ENCODE peak calls at places on chromosome 7, in eight cellular contexts. One of them, this sample, is unnamed.

GRCh38 chr7:67475293-67475692 is 478.7 kb downstream of the TYW1 start:
- DNase-seq in prostate gland: no peak
- DNase-seq in AG09319: no peak
- DNase-seq in M059J: no peak
- DNase-seq in stimulated activated CD8-positive, alpha-beta memory T cell treated with anti-CD3 and anti-CD28 coated beads, Interleukin-12 subunit alpha, Interleukin-12 subunit beta, amount 100 ng/mL, for 4 hours: no peak
- DNase-seq in adipocyte: no peak
- DNase-seq in HS-5: no peak
- DNase-seq in thoracic aorta: no peak
- DNase-seq in this sample: no peak

GRCh38 chr7:126501617-126502016 is 751.1 kb downstream of the GRM8 start:
- DNase-seq in prostate gland: no peak
- DNase-seq in AG09319: no peak
- DNase-seq in M059J: no peak
- DNase-seq in stimulated activated CD8-positive, alpha-beta memory T cell treated with anti-CD3 and anti-CD28 coated beads, Interleukin-12 subunit alpha, Interleukin-12 subunit beta, amount 100 ng/mL, for 4 hours: no peak
- DNase-seq in adipocyte: no peak
- DNase-seq in HS-5: no peak
- DNase-seq in thoracic aorta: no peak
- DNase-seq in this sample: no peak

GRCh38 chr7:1810961-1811849 is 141.1 kb downstream of the ELFN1 start:
- DNase-seq in prostate gland: no peak
- DNase-seq in AG09319: no peak
- DNase-seq in M059J: no peak
- DNase-seq in stimulated activated CD8-positive, alpha-beta memory T cell treated with anti-CD3 and anti-CD28 coated beads, Interleukin-12 subunit alpha, Interleukin-12 subunit beta, amount 100 ng/mL, for 4 hours: no peak
- DNase-seq in adipocyte: no peak
- DNase-seq in HS-5: no peak
- DNase-seq in thoracic aorta: no peak
- DNase-seq in this sample: no peak

GRCh38 chr7:71130280-71130679 is 1.7 kb upstream of the GALNT17 start:
- DNase-seq in prostate gland: no peak
- DNase-seq in AG09319: no peak
- DNase-seq in M059J: no peak
- DNase-seq in stimulated activated CD8-positive, alpha-beta memory T cell treated with anti-CD3 and anti-CD28 coated beads, Interleukin-12 subunit alpha, Interleukin-12 subunit beta, amount 100 ng/mL, for 4 hours: no peak
- DNase-seq in adipocyte: no peak
- DNase-seq in HS-5: no peak
- DNase-seq in thoracic aorta: no peak
- DNase-seq in this sample: no peak

GRCh38 chr7:129667116-129667515 is 55.6 kb downstream of the NRF1 start:
- DNase-seq in prostate gland: no peak
- DNase-seq in AG09319: no peak
- DNase-seq in M059J: no peak
- DNase-seq in stimulated activated CD8-positive, alpha-beta memory T cell treated with anti-CD3 and anti-CD28 coated beads, Interleukin-12 subunit alpha, Interleukin-12 subunit beta, amount 100 ng/mL, for 4 hours: no peak
- DNase-seq in adipocyte: no peak
- DNase-seq in HS-5: no peak
- DNase-seq in thoracic aorta: no peak
- DNase-seq in this sample: no peak

GRCh38 chr7:129227646-129228578 is 3.1 kb downstream of the AHCYL2 start:
- DNase-seq in prostate gland: no peak
- DNase-seq in AG09319: no peak
- DNase-seq in M059J: no peak
- DNase-seq in stimulated activated CD8-positive, alpha-beta memory T cell treated with anti-CD3 and anti-CD28 coated beads, Interleukin-12 subunit alpha, Interleukin-12 subunit beta, amount 100 ng/mL, for 4 hours: no peak
- DNase-seq in adipocyte: no peak
- DNase-seq in HS-5: no peak
- DNase-seq in thoracic aorta: no peak
- DNase-seq in this sample: no peak

GRCh38 chr7:21142081-21142480 is 285.8 kb upstream of the SP4 start:
- DNase-seq in prostate gland: no peak
- DNase-seq in AG09319: no peak
- DNase-seq in M059J: no peak
- DNase-seq in stimulated activated CD8-positive, alpha-beta memory T cell treated with anti-CD3 and anti-CD28 coated beads, Interleukin-12 subunit alpha, Interleukin-12 subunit beta, amount 100 ng/mL, for 4 hours: no peak
- DNase-seq in adipocyte: no peak
- DNase-seq in HS-5: no peak
- DNase-seq in thoracic aorta: no peak
- DNase-seq in this sample: no peak

GRCh38 chr7:77940647-77941046 is 142.1 kb downstream of the PHTF2 start:
- DNase-seq in prostate gland: peak
- DNase-seq in AG09319: peak
- DNase-seq in M059J: peak
- DNase-seq in stimulated activated CD8-positive, alpha-beta memory T cell treated with anti-CD3 and anti-CD28 coated beads, Interleukin-12 subunit alpha, Interleukin-12 subunit beta, amount 100 ng/mL, for 4 hours: no peak
- DNase-seq in adipocyte: peak
- DNase-seq in HS-5: no peak
- DNase-seq in thoracic aorta: no peak
- DNase-seq in this sample: peak

GRCh38 chr7:12564996-12565764 is 5.3 kb upstream of the SCIN start:
- DNase-seq in prostate gland: no peak
- DNase-seq in AG09319: no peak
- DNase-seq in M059J: peak
- DNase-seq in stimulated activated CD8-positive, alpha-beta memory T cell treated with anti-CD3 and anti-CD28 coated beads, Interleukin-12 subunit alpha, Interleukin-12 subunit beta, amount 100 ng/mL, for 4 hours: no peak
- DNase-seq in adipocyte: peak
- DNase-seq in HS-5: no peak
- DNase-seq in thoracic aorta: no peak
- DNase-seq in this sample: peak

GRCh38 chr7:124246262-124246863 is 213.5 kb upstream of the TMEM229A start:
- DNase-seq in prostate gland: no peak
- DNase-seq in AG09319: no peak
- DNase-seq in M059J: peak
- DNase-seq in stimulated activated CD8-positive, alpha-beta memory T cell treated with anti-CD3 and anti-CD28 coated beads, Interleukin-12 subunit alpha, Interleukin-12 subunit beta, amount 100 ng/mL, for 4 hours: no peak
- DNase-seq in adipocyte: no peak
- DNase-seq in HS-5: no peak
- DNase-seq in thoracic aorta: no peak
- DNase-seq in this sample: peak

GRCh38 chr7:108010377-108010776 is 7.4 kb upstream of the LAMB1 start:
- DNase-seq in prostate gland: no peak
- DNase-seq in AG09319: no peak
- DNase-seq in M059J: no peak
- DNase-seq in stimulated activated CD8-positive, alpha-beta memory T cell treated with anti-CD3 and anti-CD28 coated beads, Interleukin-12 subunit alpha, Interleukin-12 subunit beta, amount 100 ng/mL, for 4 hours: no peak
- DNase-seq in adipocyte: no peak
- DNase-seq in HS-5: no peak
- DNase-seq in thoracic aorta: no peak
- DNase-seq in this sample: no peak

GRCh38 chr7:117808910-117809705 is 64.1 kb downstream of the CTTNBP2 start:
- DNase-seq in prostate gland: no peak
- DNase-seq in AG09319: no peak
- DNase-seq in M059J: peak
- DNase-seq in stimulated activated CD8-positive, alpha-beta memory T cell treated with anti-CD3 and anti-CD28 coated beads, Interleukin-12 subunit alpha, Interleukin-12 subunit beta, amount 100 ng/mL, for 4 hours: no peak
- DNase-seq in adipocyte: no peak
- DNase-seq in HS-5: no peak
- DNase-seq in thoracic aorta: no peak
- DNase-seq in this sample: peak

GRCh38 chr7:36686499-36686898 is 37.8 kb downstream of the AOAH start:
- DNase-seq in prostate gland: no peak
- DNase-seq in AG09319: no peak
- DNase-seq in M059J: peak
- DNase-seq in stimulated activated CD8-positive, alpha-beta memory T cell treated with anti-CD3 and anti-CD28 coated beads, Interleukin-12 subunit alpha, Interleukin-12 subunit beta, amount 100 ng/mL, for 4 hours: peak
- DNase-seq in adipocyte: no peak
- DNase-seq in HS-5: peak
- DNase-seq in thoracic aorta: no peak
- DNase-seq in this sample: peak

This sample was measured in astrocyte.